ENCODE peak calls at places on chromosome 22, in six cellular contexts. V, N, B, X, K and T are unnamed samples.
A peak's percentile ranks its signal among the peaks of the same experiment; 100 is the strongest.

GRCh38 chr22:33811686-33812085 is 108.6 kb downstream of the LARGE1 start:
- DNase-seq in N (no peak), K (no peak), X (no peak), B (no peak), V (peak; percentile 74), T (peak; percentile 61)

GRCh38 chr22:23243006-23243573 is 62.8 kb downstream of the BCR start:
- DNase-seq in B (no peak), X (no peak), K (no peak), V (no peak), N (peak; percentile 52), T (no peak)

GRCh38 chr22:35950262-35950661 is 78.4 kb downstream of the RBFOX2 start:
- DNase-seq in N (no peak), X (no peak), V (no peak), K (no peak), B (no peak), T (no peak)

GRCh38 chr22:49587421-49587820 is 240.3 kb downstream of the BRD1 start:
- DNase-seq in N (no peak), B (no peak), V (no peak), K (no peak), X (no peak), T (no peak)

GRCh38 chr22:41949297-41949965 is 2.5 kb upstream of the CENPM start:
- DNase-seq in V (no peak), N (no peak), K (no peak), X (no peak), B (no peak), T (no peak)

GRCh38 chr22:44890416-44891292 is 119.2 kb downstream of the PHF21B start:
- DNase-seq in N (no peak), V (no peak), X (no peak), K (no peak), B (no peak), T (no peak)

GRCh38 chr22:33271390-33272161 is 213.4 kb upstream of the SYN3 start:
- DNase-seq in K (no peak), X (no peak), V (peak; percentile 56), B (no peak), N (no peak), T (peak; percentile 57)

GRCh38 chr22:46686221-46686872 is 51.7 kb downstream of the CERK start:
- DNase-seq in V (no peak), X (no peak), N (no peak), K (no peak), B (no peak), T (no peak)

GRCh38 chr22:19201858-19202798 is 23.6 kb upstream of the SLC25A1 start:
- DNase-seq in N (no peak), B (no peak), X (no peak), V (no peak), K (no peak), T (no peak)

GRCh38 chr22:42786606-42787356 is 66.1 kb upstream of the A4GALT start:
- DNase-seq in N (no peak), X (no peak), K (no peak), B (no peak), V (no peak), T (no peak)

GRCh38 chr22:41780714-41781507 is 19.6 kb upstream of the CCDC134 start:
- DNase-seq in X (peak; percentile 80), V (peak; percentile 79), B (peak; percentile 70), K (no peak), N (peak; percentile 82), T (peak; percentile 62)